ENCODE peak calls at places on chromosomes 12 and 14, in seven cellular contexts. A is GM23338; I is heart right ventricle; G is H1; B is effector memory CD4-positive, alpha-beta T cell; T is Panc1; H is thyroid gland. J is an unnamed sample. For H3K4me1 and H3K27me3, the result is how much of the 10 kb centered on the place peaks cover.

GRCh38 chr12:123269395-123269892 is 2.2 kb downstream of the CDK2AP1 start:
- DNase-seq in A (peak), I (peak), G (no peak), B (no peak), T (no peak), H (peak), J (no peak)

GRCh38 chr14:84064756-84065155 is 1465.2 kb upstream of the FLRT2 start:
- DNase-seq in A (peak), I (no peak), G (no peak), B (no peak), T (no peak), H (no peak), J (no peak)

GRCh38 chr14:56153271-56153670 is 35.1 kb downstream of the PELI2 start:
- DNase-seq in A (no peak), I (no peak), G (no peak), B (no peak), T (no peak), H (no peak), J (no peak)

GRCh38 chr14:59337151-59337611 is 128.0 kb downstream of the GPR135 start:
- DNase-seq in A (peak), I (peak), G (no peak), B (no peak), T (no peak), H (peak), J (no peak)

GRCh38 chr12:879641-880040 is 69.9 kb downstream of the RAD52 start:
- DNase-seq in A (no peak), I (no peak), G (no peak), B (no peak), T (no peak), H (no peak), J (no peak)

GRCh38 chr12:120218680-120219606 is 18.0 kb upstream of the RPLP0 start:
- DNase-seq in A (no peak), I (no peak), G (no peak), B (no peak), T (no peak), H (no peak), J (no peak)

GRCh38 chr12:106790020-106790419 is 15.5 kb downstream of the RIC8B start:
- DNase-seq in A (no peak), I (no peak), G (no peak), B (no peak), T (no peak), H (no peak), J (no peak)

GRCh38 chr12:127479256-127479655 is 787.7 kb upstream of the TMEM132C start:
- DNase-seq in A (no peak), I (no peak), G (no peak), B (no peak), T (no peak), H (no peak), J (no peak)

GRCh38 chr12:56541610-56542009 is 20.0 kb downstream of the RBMS2 start:
- DNase-seq in A (no peak), I (no peak), G (no peak), B (no peak), T (no peak), H (no peak), J (no peak)

GRCh38 chr12:129594098-129594497 is 309.7 kb downstream of the TMEM132D start:
- DNase-seq in A (no peak), I (no peak), G (no peak), B (no peak), T (no peak), H (no peak), J (no peak)

GRCh38 chr14:76617440-76617839 is 143.8 kb upstream of the VASH1 start:
- DNase-seq in A (no peak), I (no peak), G (no peak), B (no peak), T (no peak), H (no peak), J (no peak)

GRCh38 chr12:49288412-49288853 is 6.5 kb upstream of the PRPH start:
- DNase-seq in A (peak), I (no peak), G (no peak), B (peak), T (no peak), H (peak), J (peak)

GRCh38 chr12:2295941-2296461 is 243.2 kb downstream of the CACNA1C start:
- DNase-seq in A (no peak), I (no peak), G (no peak), B (no peak), T (no peak), H (no peak), J (no peak)

GRCh38 chr12:32896438-32897275 is at the start of gene PKP2:
- DNase-seq in A (peak), I (peak), G (peak), B (no peak), T (no peak), H (peak), J (no peak)

GRCh38 chr12:46400406-46400805 is 27.8 kb upstream of the SLC38A2 start:
- DNase-seq in A (no peak), I (no peak), G (no peak), B (no peak), T (no peak), H (no peak), J (no peak)

GRCh38 chr14:52547027-52547426 is 5.3 kb downstream of the TXNDC16 start:
- DNase-seq in A (no peak), I (no peak), G (no peak), B (no peak), T (no peak), H (no peak), J (no peak)

GRCh38 chr12:82708507-82708906 is 21.8 kb downstream of the TMTC2 start:
- DNase-seq in A (peak), I (peak), G (peak), B (no peak), T (no peak), H (peak), J (no peak)

GRCh38 chr12:114694436-114695304 is 10.7 kb upstream of the TBX3 start:
- DNase-seq in A (peak), I (no peak), G (no peak), B (no peak), T (no peak), H (peak), J (no peak)

GRCh38 chr14:22485178-22485577 is 103.8 kb downstream of the DAD1 start:
- DNase-seq in A (no peak), I (no peak), G (no peak), B (no peak), T (no peak), H (no peak), J (no peak)

GRCh38 chr14:70555890-70556289 is 21.1 kb upstream of the ADAM20 start:
- DNase-seq in A (peak), I (peak), G (peak), B (no peak), T (no peak), H (peak), J (no peak)

GRCh38 chr12:113857371-113857770 is 108.8 kb downstream of the RBM19 start:
- DNase-seq in A (no peak), I (no peak), G (no peak), B (no peak), T (no peak), H (no peak), J (no peak)

GRCh38 chr14:76203086-76204001 is 51.6 kb downstream of the GPATCH2L start:
- DNase-seq in A (no peak), I (no peak), G (peak), B (no peak), T (peak), H (no peak), J (no peak)

GRCh38 chr12:93541578-93542217 is 30.8 kb upstream of the SOCS2 start:
- DNase-seq in A (no peak), I (no peak), G (no peak), B (no peak), T (no peak), H (peak), J (no peak)

GRCh38 chr12:58313091-58313855 is 371.9 kb downstream of the ATP23 start:
- DNase-seq in A (no peak), I (no peak), G (no peak), B (no peak), T (no peak), H (no peak), J (no peak)

GRCh38 chr12:122987086-122987951 is 6.8 kb downstream of the ARL6IP4 start:
- DNase-seq in A (no peak), I (no peak), G (no peak), B (no peak), T (no peak), H (no peak), J (no peak)

GRCh38 chr12:59871779-59872178 is 275.9 kb downstream of the SLC16A7 start:
- DNase-seq in A (no peak), I (no peak), G (no peak), B (no peak), T (no peak), H (no peak), J (no peak)

GRCh38 chr12:90622431-90622830 is 332.5 kb downstream of the CCER1 start:
- DNase-seq in A (no peak), I (no peak), G (no peak), B (no peak), T (no peak), H (no peak), J (no peak)

GRCh38 chr14:99430491-99430890 is 50.2 kb downstream of the SETD3 start:
- DNase-seq in A (peak), I (no peak), G (no peak), B (no peak), T (no peak), H (peak), J (no peak)

GRCh38 chr14:22382395-22382794 is 206.6 kb downstream of the DAD1 start:
- DNase-seq in A (no peak), I (no peak), G (no peak), B (no peak), T (no peak), H (no peak), J (no peak)

GRCh38 chr12:113161415-113162016 is 12.0 kb downstream of the CFAP73 start:
- DNase-seq in A (peak), I (no peak), G (peak), B (no peak), T (no peak), H (peak), J (no peak)

GRCh38 chr12:76259071-76259470 is 89.1 kb downstream of the BBS10 start:
- DNase-seq in A (no peak), I (no peak), G (no peak), B (no peak), T (no peak), H (no peak), J (no peak)

GRCh38 chr12:76256904-76257303 is 91.3 kb downstream of the BBS10 start:
- DNase-seq in A (no peak), I (no peak), G (no peak), B (no peak), T (no peak), H (no peak), J (no peak)

GRCh38 chr12:76256341-76256740 is 91.9 kb downstream of the BBS10 start:
- DNase-seq in A (no peak), I (no peak), G (no peak), B (no peak), T (no peak), H (no peak), J (no peak)

GRCh38 chr12:76259660-76260389 is 88.4 kb downstream of the BBS10 start:
- DNase-seq in A (no peak), I (no peak), G (no peak), B (no peak), T (no peak), H (no peak), J (no peak)

DNA sequence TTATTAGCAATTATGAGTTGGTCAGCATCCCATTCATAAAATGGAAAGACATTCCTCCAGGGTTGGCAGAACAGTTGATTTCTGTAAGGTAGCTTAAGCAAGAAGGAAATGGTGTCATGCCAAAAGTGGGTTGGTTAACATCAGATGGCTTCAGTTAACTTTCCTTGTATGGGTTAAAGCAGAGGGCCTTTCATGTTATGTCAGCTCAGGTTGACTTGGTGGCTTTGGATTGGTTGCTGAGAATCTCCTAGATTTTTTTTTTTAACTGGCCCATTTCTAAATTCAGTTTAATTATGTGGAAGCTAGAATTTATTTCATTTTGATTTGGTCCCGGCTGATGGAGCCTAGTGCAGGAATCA is 87.8 kb downstream of the BBS10 start:
- DNase-seq in A (no peak), I (no peak), G (no peak), B (no peak), T (no peak), H (no peak), J (no peak)
- H3K27ac ChIP-seq in A (no peak), I (no peak), G (no peak), B (no peak), T (no peak), H (no peak), J (no peak)

GRCh38 chr14:28412076-28412475 is 354.5 kb upstream of the FOXG1 start:
- DNase-seq in A (no peak), I (no peak), G (no peak), B (no peak), T (no peak), H (no peak), J (no peak)
- H3K4me1 ChIP-seq in A (under half), I (under half), G (under half), B (under half), T (under half), H (under half), J (under half)

DNA sequence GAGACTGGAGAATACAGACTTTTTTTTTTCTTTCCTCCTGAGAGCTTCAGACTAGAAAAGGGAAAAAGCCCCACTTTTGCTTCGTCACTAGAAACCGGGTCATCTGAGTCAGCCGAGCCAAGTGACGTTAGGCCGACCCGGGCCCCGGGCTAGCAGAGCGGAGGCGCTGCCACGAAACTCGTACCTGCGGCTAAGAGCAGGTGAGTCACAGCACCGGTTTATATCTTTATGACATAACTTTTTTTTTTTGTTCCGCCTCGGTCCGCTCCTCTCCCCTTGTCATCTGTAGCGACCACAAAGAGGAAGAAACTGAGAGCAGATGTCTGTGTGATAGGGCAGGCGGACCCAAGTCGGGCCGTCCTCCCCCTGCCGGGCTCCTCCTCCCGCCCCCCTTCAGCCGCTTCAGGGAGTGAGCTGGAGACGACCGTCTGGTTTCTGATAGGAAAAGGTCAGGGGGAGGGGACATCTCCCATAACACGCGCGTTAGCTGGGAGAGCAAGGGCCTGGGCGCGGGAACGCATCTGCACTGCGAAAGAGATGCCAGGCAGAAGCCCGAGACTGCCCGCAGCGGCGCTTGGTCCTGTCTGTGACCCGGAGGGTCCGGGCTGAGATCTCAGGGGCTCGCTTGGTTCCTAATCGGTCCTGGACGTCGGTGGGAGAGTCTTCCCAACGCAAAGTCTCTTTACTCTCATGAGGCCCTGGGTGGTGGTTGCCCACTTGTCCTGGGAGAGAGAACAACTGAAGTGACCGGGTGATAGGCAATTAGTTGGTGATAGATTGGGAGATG is 573 bp downstream of the TTC6 start:
- DNase-seq in A (peak), I (no peak), G (no peak), B (peak), T (no peak), H (no peak), J (peak)
- H3K27me3 ChIP-seq in A (half or more), I (half or more), G (half or more), B (half or more), T (under half), H (half or more), J (under half)

GRCh38 chr14:46496409-46496808 is 155.2 kb downstream of the RPL10L start:
- DNase-seq in A (no peak), I (no peak), G (no peak), B (no peak), T (no peak), H (no peak), J (no peak)

DNA sequence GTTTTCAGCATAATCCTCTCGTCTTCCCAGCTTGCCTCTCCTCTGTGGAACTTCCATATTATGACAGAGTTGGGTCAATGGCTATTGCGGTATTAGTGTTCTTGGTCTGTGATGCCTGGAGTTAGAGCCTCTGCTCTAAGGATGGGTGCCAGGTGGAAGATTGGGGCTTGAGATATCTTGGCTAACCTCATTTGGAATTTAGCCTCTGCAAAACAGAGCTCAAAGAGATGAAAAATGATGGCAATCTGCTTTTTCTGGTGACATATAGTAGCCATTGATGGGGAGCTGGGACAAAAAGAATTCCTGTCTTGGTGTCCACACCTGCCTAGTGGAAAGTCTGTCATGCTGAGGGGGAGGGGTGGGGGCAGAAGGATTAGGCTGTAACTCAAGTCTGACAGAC is 152.1 kb downstream of the RPL10L start:
- DNase-seq in A (no peak), I (no peak), G (no peak), B (no peak), T (no peak), H (no peak), J (no peak)
- H3K27ac ChIP-seq in A (no peak), I (no peak), G (no peak), B (no peak), T (no peak), H (no peak), J (no peak)